ENCODE peak calls at places on chromosome 17, in four cellular contexts. J is activated B cell treated with CpG ODN at 0.5 μM for 24 hours, P is heart right ventricle, D is mammary epithelial cell. V is an unnamed sample.

GRCh38 chr17:73841431-73842060 is 197.3 kb upstream of the SDK2 start:
- DNase-seq in J (no peak), P (no peak), D (no peak), V (peak; percentile 37)

GRCh38 chr17:66508896-66509843 is 206.8 kb downstream of the PRKCA start:
- DNase-seq in P (no peak), J (no peak), D (peak; percentile 96), V (no peak)

GRCh38 chr17:46962374-46962790 is 16.7 kb downstream of the RPRML start:
- DNase-seq in P (no peak), J (no peak), D (no peak), V (no peak)

GRCh38 chr17:12519956-12520594 is 145.6 kb upstream of the MYOCD start:
- DNase-seq in D (no peak), P (no peak), J (no peak), V (no peak)

GRCh38 chr17:4895121-4895520 is 4.2 kb upstream of the C17orf107 start:
- DNase-seq in P (no peak), J (no peak), D (no peak), V (no peak)

GRCh38 chr17:80890551-80890930 is 101.1 kb upstream of the CHMP6 start:
- DNase-seq in J (no peak), D (no peak), P (no peak), V (no peak)

GRCh38 chr17:57354669-57355068 is 98.3 kb downstream of the MSI2 start:
- DNase-seq in D (no peak), J (no peak), P (no peak), V (no peak)

GRCh38 chr17:44397479-44398440 is 8.3 kb upstream of the ITGA2B start:
- DNase-seq in D (no peak), P (no peak), J (no peak), V (no peak)

GRCh38 chr17:8365143-8365542 is 11.4 kb downstream of the KRABD2 start:
- DNase-seq in D (peak; percentile 32), J (no peak), P (no peak), V (no peak)

GRCh38 chr17:59859444-59860025 is 33.2 kb downstream of the TUBD1 start:
- DNase-seq in J (no peak), P (no peak), D (no peak), V (no peak)

GRCh38 chr17:67390646-67391480 is 13.8 kb downstream of the PITPNC1 start:
- DNase-seq in P (no peak), J (no peak), D (peak; percentile 96), V (no peak)

GRCh38 chr17:31678431-31678830 is 180.6 kb downstream of the COPRS start:
- DNase-seq in D (no peak), P (no peak), J (no peak), V (no peak)

GRCh38 chr17:1186214-1186820 is 6.5 kb upstream of the ABR start:
- DNase-seq in P (no peak), J (no peak), D (peak; percentile 90), V (no peak)

GRCh38 chr17:73342057-73342522 is 30.3 kb upstream of the CDC42EP4 start:
- DNase-seq in P (peak; percentile 67), D (peak; percentile 96), J (no peak), V (no peak)

GRCh38 chr17:8016632-8017424 is 14.4 kb downstream of the GUCY2D start:
- DNase-seq in P (no peak), D (no peak), J (no peak), V (no peak)

GRCh38 chr17:28495626-28496025 is 10.5 kb upstream of the FOXN1 start:
- DNase-seq in D (no peak), P (no peak), J (no peak), V (no peak)

GRCh38 chr17:76811028-76811427 is 57.2 kb upstream of the MGAT5B start:
- DNase-seq in P (no peak), J (no peak), D (no peak), V (no peak)

GRCh38 chr17:29158096-29158495 is 22.1 kb downstream of the MYO18A start:
- DNase-seq in D (no peak), P (no peak), J (no peak), V (no peak)

GRCh38 chr17:59106463-59107305 is at the start of gene TRIM37:
- DNase-seq in P (peak; percentile 98), D (peak; percentile 99), J (peak; percentile 98), V (peak; percentile 77)

GRCh38 chr17:57892820-57893595 is 43.2 kb upstream of the MRPS23 start:
- DNase-seq in J (no peak), D (peak; percentile 95), P (peak; percentile 82), V (no peak)

GRCh38 chr17:14557482-14557881 is 256.6 kb downstream of the HS3ST3B1 start:
- DNase-seq in D (no peak), P (no peak), J (no peak), V (no peak)

GRCh38 chr17:80843741-80844156 is 147.9 kb upstream of the CHMP6 start:
- DNase-seq in D (no peak), P (no peak), J (no peak), V (no peak)

GRCh38 chr17:74878658-74879057 is 5.9 kb upstream of the FDXR start:
- DNase-seq in J (no peak), D (no peak), P (no peak), V (no peak)

GRCh38 chr17:74881073-74881472 is 8.3 kb upstream of the FDXR start:
- DNase-seq in D (no peak), J (no peak), P (no peak), V (no peak)

GRCh38 chr17:74883241-74883750 is 10.1 kb downstream of the FADS6 start:
- DNase-seq in P (no peak), J (no peak), D (no peak), V (no peak)

GRCh38 chr17:74879308-74879707 is 6.5 kb upstream of the FDXR start:
- DNase-seq in J (no peak), D (no peak), P (no peak), V (no peak)

GRCh38 chr17:74882517-74883240 is 9.9 kb upstream of the FDXR start:
- DNase-seq in D (no peak), J (no peak), P (no peak), V (no peak)
- TF ChIP-seq CTCF in D (no peak), J (no peak), P (no peak), V (no peak)

GRCh38 chr17:2233441-2233947 is 70.1 kb downstream of the SMG6 start:
- DNase-seq in J (no peak), D (no peak), P (peak; percentile 22), V (no peak)

GRCh38 chr17:2237521-2237921 is 66.1 kb downstream of the SMG6 start:
- DNase-seq in D (peak; percentile 24), P (peak; percentile 41), J (no peak), V (no peak)

GRCh38 chr17:2237960-2238359 is 65.6 kb downstream of the SMG6 start:
- DNase-seq in P (no peak), J (no peak), D (no peak), V (no peak)

GRCh38 chr17:2238432-2239169 is 65.0 kb downstream of the SMG6 start:
- DNase-seq in P (peak; percentile 42), J (no peak), D (no peak), V (no peak)

GRCh38 chr17:2235792-2236365 is 67.7 kb downstream of the SMG6 start:
- DNase-seq in J (no peak), P (no peak), D (no peak), V (no peak)
- TF ChIP-seq CTCF in J (no peak), P (no peak), D (no peak), V (no peak)

DNA sequence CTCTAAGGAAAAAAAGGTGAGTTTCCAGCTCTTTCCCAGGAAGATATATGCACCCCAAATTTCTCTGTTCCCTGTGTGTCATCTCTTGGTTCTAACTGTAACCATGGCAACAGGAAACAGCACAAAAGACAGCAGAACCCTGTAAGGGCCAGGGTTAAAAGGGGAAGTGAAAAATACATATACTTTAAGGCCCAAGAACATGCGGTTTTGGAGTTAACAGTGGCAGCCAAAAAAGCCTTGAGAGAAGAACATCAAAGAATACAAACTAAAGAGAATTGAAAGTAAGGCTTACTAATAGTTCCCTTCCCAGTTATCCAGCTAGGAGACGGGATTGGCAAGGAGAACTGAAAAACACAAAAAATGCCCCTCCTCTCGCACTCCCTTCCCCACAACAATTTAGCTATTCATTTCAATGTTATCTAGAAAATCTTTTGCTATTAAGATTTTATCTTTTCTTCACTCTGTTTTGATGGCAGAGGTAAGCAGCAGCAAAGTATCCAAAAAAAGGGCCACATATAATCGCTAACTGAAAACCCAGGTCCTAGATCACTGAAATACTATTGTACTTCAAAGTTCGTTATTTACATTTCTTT is 1.5 kb downstream of the SPOP start:
- DNase-seq in P (no peak), D (peak; percentile 41), J (no peak), V (no peak)
- TF ChIP-seq CTCF in P (no peak), D (no peak), J (no peak), V (no peak)

DNA sequence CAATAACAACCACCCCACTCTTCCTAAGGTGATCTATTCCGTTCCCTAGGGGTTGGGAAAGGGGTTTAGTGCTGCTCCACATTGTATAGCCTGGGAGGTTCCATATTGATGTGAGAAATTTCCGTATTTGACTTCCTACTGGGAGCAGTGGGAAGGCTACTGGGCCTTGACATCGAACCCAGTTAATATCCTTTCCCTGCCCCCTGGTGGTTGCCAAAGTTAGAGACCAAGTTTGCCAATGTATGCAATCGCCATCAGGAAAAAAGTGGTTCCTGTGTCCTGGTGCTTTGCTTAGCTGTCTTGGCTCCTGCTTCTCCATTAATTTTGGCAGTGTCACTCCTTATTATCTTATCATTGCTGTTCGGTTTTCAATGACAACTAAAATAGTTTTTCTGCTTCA is 914.9 kb downstream of the KCNJ2 start:
- DNase-seq in J (no peak), P (no peak), D (peak; percentile 35), V (no peak)
- TF ChIP-seq CTCF in J (no peak), P (no peak), D (peak; percentile 39), V (peak; percentile 76)

GRCh38 chr17:39607851-39608130 is at the start of gene NEUROD2:
- DNase-seq in P (no peak), J (no peak), D (no peak), V (no peak)
- TF ChIP-seq CTCF in P (no peak), J (no peak), D (no peak), V (no peak)

V was measured in D721Med.